ENCODE peak calls at places on chromosomes 4 and X, in six cellular contexts. D, E, B, M, F and P are unnamed samples. For H3K4me1, the result is how much of the 10 kb centered on the place peaks cover.

GRCh38 chrX:68694429-68695205 is 47.2 kb downstream of the STARD8 start:
- DNase-seq in M (no peak), D (no peak), F (no peak), B (no peak), E (no peak), P (no peak)

GRCh38 chr4:104064650-104065577 is 345.1 kb upstream of the TACR3 start:
- DNase-seq in E (no peak), B (peak), F (peak), M (peak), D (peak), P (peak)

GRCh38 chr4:151940926-151941617 is 180.3 kb upstream of the GATB start:
- DNase-seq in D (no peak), F (no peak), B (no peak), E (no peak), M (no peak), P (no peak)

GRCh38 chrX:120308558-120308957 is 2.7 kb downstream of the TMEM255A start:
- DNase-seq in E (no peak), D (no peak), F (no peak), B (no peak), M (peak), P (no peak)

GRCh38 chr4:137608085-137608484 is 75.8 kb upstream of the PCDH18 start:
- DNase-seq in E (no peak), B (no peak), F (no peak), M (no peak), D (no peak), P (no peak)

GRCh38 chr4:67575232-67575888 is 16.8 kb downstream of the STAP1 start:
- DNase-seq in D (no peak), M (no peak), B (no peak), F (no peak), E (peak), P (peak)

GRCh38 chr4:79623125-79623905 is 215.3 kb upstream of the GK2 start:
- DNase-seq in D (no peak), M (peak), F (no peak), B (no peak), E (no peak), P (no peak)

GRCh38 chrX:130170752-130171445 is 863 bp upstream of the RAB33A start:
- DNase-seq in M (no peak), F (peak), D (no peak), E (peak), B (no peak), P (peak)

GRCh38 chr4:174154455-174154854 is 129.0 kb downstream of the FBXO8 start:
- DNase-seq in E (no peak), D (no peak), B (no peak), F (no peak), M (peak), P (no peak)

GRCh38 chr4:187606581-187606980 is 389.0 kb upstream of the ZFP42 start:
- DNase-seq in E (peak), M (no peak), F (peak), D (peak), B (no peak), P (peak)

GRCh38 chr4:141275834-141276233 is 55.1 kb downstream of the ZNF330 start:
- DNase-seq in E (no peak), M (no peak), F (no peak), D (no peak), B (no peak), P (peak)

GRCh38 chr4:8267077-8267476 is 2.5 kb upstream of the HTRA3 start:
- DNase-seq in B (peak), D (peak), E (no peak), F (peak), M (peak), P (peak)

GRCh38 chr4:158243071-158243470 is 32.8 kb downstream of the TMEM144 start:
- DNase-seq in M (no peak), D (no peak), B (no peak), F (no peak), E (no peak), P (no peak)

GRCh38 chr4:136316961-136317360 is 1215.3 kb downstream of the PCDH18 start:
- DNase-seq in D (no peak), E (no peak), M (no peak), F (no peak), B (no peak), P (no peak)

GRCh38 chr4:41158274-41158673 is 56.1 kb downstream of the APBB2 start:
- DNase-seq in D (no peak), F (no peak), B (no peak), E (no peak), M (no peak), P (no peak)

GRCh38 chr4:41155194-41155830 is 59.0 kb downstream of the APBB2 start:
- DNase-seq in B (no peak), M (no peak), F (no peak), D (no peak), E (no peak), P (peak)

GRCh38 chr4:41158756-41159155 is 55.6 kb downstream of the APBB2 start:
- DNase-seq in B (no peak), M (no peak), F (no peak), E (no peak), D (no peak), P (no peak)

GRCh38 chr4:41156574-41156973 is 57.8 kb downstream of the APBB2 start:
- DNase-seq in E (no peak), F (no peak), M (no peak), B (no peak), D (peak), P (no peak)

DNA sequence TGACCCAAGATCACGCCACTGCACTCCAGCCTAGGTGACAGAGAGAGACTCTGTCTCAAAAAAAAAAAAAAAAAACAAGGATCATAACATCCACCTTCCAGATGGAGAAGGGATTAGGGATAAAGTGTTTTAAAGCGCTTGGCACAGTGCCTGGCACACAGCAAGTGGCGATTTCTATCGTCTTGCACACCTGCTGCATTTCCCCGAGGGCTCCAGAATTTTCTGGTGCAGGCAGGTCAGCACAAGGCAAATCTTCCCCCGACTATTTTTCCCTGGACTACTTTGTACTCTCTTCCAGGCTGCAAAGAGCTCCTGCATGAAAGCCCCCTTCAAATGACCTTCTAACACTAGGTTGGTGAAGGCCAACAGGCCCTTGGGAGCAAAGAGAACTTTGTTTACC is 57.3 kb downstream of the APBB2 start:
- DNase-seq in B (no peak), E (no peak), M (no peak), D (no peak), F (no peak), P (no peak)
- H3K4me1 ChIP-seq in B (under half), E (under half), M (under half), D (half or more), F (under half), P (under half)

GRCh38 chr4:70619288-70619687 is 9.3 kb upstream of the ENAM start:
- DNase-seq in B (no peak), D (no peak), E (peak), F (no peak), M (no peak), P (no peak)

GRCh38 chr4:70613893-70614572 is 14.5 kb upstream of the ENAM start:
- DNase-seq in F (no peak), E (no peak), D (no peak), B (no peak), M (no peak), P (no peak)

GRCh38 chr4:70607454-70607853 is 15.4 kb downstream of the AMBN start:
- DNase-seq in B (no peak), F (no peak), M (no peak), E (no peak), D (no peak), P (no peak)

GRCh38 chr4:70608324-70608723 is 16.3 kb downstream of the AMBN start:
- DNase-seq in F (no peak), E (no peak), D (no peak), M (no peak), B (no peak), P (no peak)

DNA sequence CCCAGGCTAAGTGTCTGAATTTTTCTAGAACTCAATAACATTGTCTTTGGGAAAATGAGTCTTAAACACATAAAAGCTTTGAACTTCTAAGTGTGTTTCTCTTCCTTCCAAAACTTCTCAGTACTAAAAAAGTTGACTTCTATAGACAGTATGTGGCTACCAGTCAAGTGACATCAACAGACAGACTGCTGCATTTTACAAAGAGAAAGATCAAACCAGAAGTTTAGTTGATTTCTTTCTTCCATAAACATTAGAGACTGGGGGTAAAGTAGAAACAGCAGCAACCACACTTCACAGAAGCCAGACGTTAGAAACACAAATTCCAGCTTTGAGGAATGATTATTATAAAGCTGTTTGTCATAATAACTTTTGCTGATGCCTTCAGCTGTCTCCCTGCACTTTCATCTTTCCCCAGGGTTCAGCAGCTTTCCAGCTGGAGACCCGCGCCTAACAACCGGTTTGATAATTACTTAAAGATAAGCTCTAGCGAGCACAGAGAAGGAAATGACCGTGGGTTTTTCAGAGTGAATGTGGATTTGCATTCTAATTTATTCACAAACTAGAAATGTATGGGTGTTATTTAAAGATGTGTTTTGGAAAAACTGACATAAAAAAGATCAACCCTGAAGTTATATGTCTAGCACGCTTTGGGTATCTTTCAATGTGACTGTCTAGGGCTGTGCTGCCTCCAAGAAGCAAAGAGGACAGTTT is 15.2 kb upstream of the ENAM start:
- DNase-seq in M (no peak), B (no peak), F (no peak), D (no peak), E (no peak), P (no peak)
- H3K27ac ChIP-seq in M (no peak), B (no peak), F (no peak), D (no peak), E (no peak), P (no peak)

DNA sequence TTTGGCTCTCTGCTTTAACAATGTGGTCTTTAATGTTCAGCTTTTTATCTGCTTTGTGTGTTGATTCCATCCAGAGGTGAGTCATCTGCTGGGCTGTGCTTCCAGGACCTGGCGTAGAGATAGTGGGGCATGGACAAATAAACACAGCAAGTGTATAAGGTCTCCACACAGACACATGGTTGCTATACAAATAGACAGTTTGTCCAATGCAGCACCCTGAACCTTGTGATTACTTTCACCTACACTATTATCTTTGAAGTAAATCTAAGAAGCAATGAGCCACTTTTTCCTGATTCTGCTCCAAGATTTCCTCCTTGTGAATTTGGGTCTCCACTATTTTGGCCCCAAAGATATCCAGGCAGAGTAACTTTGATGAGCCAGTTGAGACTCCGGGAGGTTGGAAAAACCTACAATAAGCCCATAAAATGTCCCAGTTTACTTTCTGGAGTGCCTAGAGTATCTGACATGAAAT is 12.1 kb downstream of the PPARGC1A start:
- DNase-seq in B (no peak), F (no peak), E (no peak), M (peak), D (no peak), P (no peak)
- H3K4me1 ChIP-seq in B (under half), F (under half), E (under half), M (under half), D (under half), P (under half)

GRCh38 chr4:81195475-81195874 is 19.5 kb downstream of the PRKG2 start:
- DNase-seq in D (no peak), E (no peak), B (no peak), F (no peak), M (no peak), P (no peak)
- H3K27ac ChIP-seq in D (no peak), E (no peak), B (no peak), F (no peak), M (no peak), P (no peak)

GRCh38 chr4:38688676-38689355 is 24.8 kb downstream of the KLF3 start:
- DNase-seq in D (no peak), E (no peak), M (no peak), F (no peak), B (no peak), P (no peak)
- H3K4me1 ChIP-seq in D (under half), E (under half), M (under half), F (under half), B (under half), P (under half)